ENCODE peak calls at places on chromosomes 6 and 20, in seven cellular contexts. W, Z, I, K, M, U and F are unnamed samples.

GRCh38 chr6:161035182-161035980 is 43.8 kb downstream of the MAP3K4 start:
- DNase-seq in M (no peak), Z (no peak), U (no peak), W (no peak), I (no peak), K (no peak), F (no peak)

GRCh38 chr6:112683926-112684325 is 336.8 kb downstream of the RFPL4B start:
- DNase-seq in I (no peak), M (no peak), K (no peak), W (no peak), U (no peak), Z (no peak), F (no peak)

GRCh38 chr20:43456809-43457639 is 672 bp upstream of the SRSF6 start:
- DNase-seq in Z (peak), W (peak), K (peak), M (peak), I (peak), U (peak), F (peak)

GRCh38 chr6:39203804-39204495 is 25.3 kb downstream of the KCNK5 start:
- DNase-seq in I (no peak), Z (no peak), U (peak), W (peak), K (no peak), M (no peak), F (peak)

GRCh38 chr6:163711071-163711470 is 296.6 kb downstream of the QKI start:
- DNase-seq in Z (no peak), U (no peak), K (no peak), I (no peak), M (no peak), W (no peak), F (no peak)

GRCh38 chr6:163789199-163789810 is 374.8 kb downstream of the QKI start:
- DNase-seq in K (no peak), I (no peak), W (no peak), U (no peak), M (no peak), Z (no peak), F (no peak)

GRCh38 chr6:46184114-46184513 is 13.3 kb upstream of the ENPP5 start:
- DNase-seq in I (no peak), W (no peak), M (no peak), K (no peak), Z (peak), U (no peak), F (no peak)

GRCh38 chr6:74991573-74992332 is 214.1 kb downstream of the COL12A1 start:
- DNase-seq in K (no peak), W (no peak), Z (no peak), M (no peak), I (no peak), U (no peak), F (no peak)

GRCh38 chr6:20365456-20365855 is 36.2 kb upstream of the E2F3 start:
- DNase-seq in I (no peak), Z (no peak), W (no peak), U (no peak), K (no peak), M (peak), F (no peak)